ENCODE peak calls at places on chromosomes 2 and 18, in eight cellular contexts. I is effector memory CD4-positive, alpha-beta T cell; Z is progenitor cell of endocrine pancreas; R is GM04503; F is upper lobe of right lung; Y is stimulated activated CD8-positive, alpha-beta memory T cell treated with anti-CD3 and anti-CD28 coated beads, Interleukin-12 subunit alpha, Interleukin-12 subunit beta, amount 100 ng/mL, for 4 hours; D is T-helper 2 cell; C is HT-29. U is an unnamed sample.
A peak's percentile ranks its signal among the peaks of the same experiment; 100 is the strongest.

GRCh38 chr18:7568426-7568825 is 1.3 kb downstream of the PTPRM start:
- DNase-seq in I (no peak), Z (peak; percentile 79), R (no peak), F (peak; percentile 80), Y (no peak), D (no peak), C (no peak), U (no peak)

GRCh38 chr2:130764035-130764820 is 8.9 kb downstream of the AMER3 start:
- DNase-seq in I (no peak), Z (no peak), R (no peak), F (no peak), Y (no peak), D (no peak), C (no peak), U (no peak)

GRCh38 chr2:181678033-181678586 is 2.2 kb downstream of the NEUROD1 start:
- DNase-seq in I (no peak), Z (peak; percentile 88), R (no peak), F (peak; percentile 80), Y (no peak), D (peak; percentile 7), C (no peak), U (no peak)

GRCh38 chr2:144382848-144383247 is 137.1 kb downstream of the ZEB2 start:
- DNase-seq in I (no peak), Z (no peak), R (no peak), F (no peak), Y (no peak), D (peak; percentile 83), C (no peak), U (peak; percentile 24)

GRCh38 chr2:226904592-226904991 is 68.7 kb downstream of the RHBDD1 start:
- DNase-seq in I (no peak), Z (no peak), R (no peak), F (no peak), Y (no peak), D (no peak), C (no peak), U (no peak)

GRCh38 chr18:68354176-68354575 is 360.7 kb downstream of the TMX3 start:
- DNase-seq in I (no peak), Z (no peak), R (peak; percentile 11), F (no peak), Y (no peak), D (no peak), C (no peak), U (no peak)

GRCh38 chr2:121532347-121532766 is 1.7 kb downstream of the RNU4ATAC start:
- DNase-seq in I (no peak), Z (no peak), R (no peak), F (no peak), Y (no peak), D (no peak), C (no peak), U (no peak)

GRCh38 chr2:222864296-222864695 is 3.5 kb downstream of the ACSL3 start:
- DNase-seq in I (no peak), Z (no peak), R (no peak), F (no peak), Y (no peak), D (no peak), C (no peak), U (no peak)

GRCh38 chr2:169676357-169676756 is 17.8 kb downstream of the CFAP210 start:
- DNase-seq in I (no peak), Z (no peak), R (no peak), F (no peak), Y (no peak), D (no peak), C (no peak), U (no peak)

GRCh38 chr2:166333809-166334208 is 41.9 kb downstream of the SCN9A start:
- DNase-seq in I (no peak), Z (no peak), R (no peak), F (no peak), Y (no peak), D (no peak), C (no peak), U (no peak)